ENCODE peak calls at places on chromosomes 3 and 15, in six cellular contexts. L is DMS53; A is upper lobe of right lung; J is NCI-H2029; C is stimulated activated CD4-positive, alpha-beta T cell treated with anti-CD3 and anti-CD28 coated beads, TNF-alpha, amount 100 ng/mL, for 4 hours; P is anterior cingulate cortex. Y is an unnamed sample.

GRCh38 chr3:37640636-37641375 is 220.9 kb upstream of the CTDSPL start:
- DNase-seq in L (no peak), A (no peak), J (no peak), C (no peak), P (no peak), Y (no peak)

GRCh38 chr15:39499701-39500100 is 81.2 kb upstream of the THBS1 start:
- DNase-seq in L (no peak), A (no peak), J (no peak), C (no peak), P (no peak), Y (no peak)

GRCh38 chr3:157534725-157535161 is 31.5 kb upstream of the VEPH1 start:
- DNase-seq in L (peak), A (no peak), J (no peak), C (no peak), P (no peak), Y (no peak)

GRCh38 chr3:11394397-11394796 is 122.2 kb downstream of the ATG7 start:
- DNase-seq in L (no peak), A (no peak), J (no peak), C (no peak), P (no peak), Y (no peak)

GRCh38 chr15:63970723-63971426 is 75.4 kb downstream of the DAPK2 start:
- DNase-seq in L (no peak), A (no peak), J (no peak), C (no peak), P (no peak), Y (no peak)

GRCh38 chr3:65568497-65568896 is 470.2 kb downstream of the MAGI1 start:
- DNase-seq in L (no peak), A (no peak), J (no peak), C (no peak), P (no peak), Y (no peak)

GRCh38 chr15:76338555-76339301 is 2.2 kb downstream of the ISL2 start:
- DNase-seq in L (no peak), A (no peak), J (no peak), C (no peak), P (no peak), Y (no peak)

GRCh38 chr15:99181544-99181943 is 67.8 kb downstream of the TTC23 start:
- DNase-seq in L (no peak), A (no peak), J (no peak), C (no peak), P (no peak), Y (no peak)

GRCh38 chr15:63122002-63122893 is 587 bp downstream of the LACTB start:
- DNase-seq in L (peak), A (peak), J (peak), C (peak), P (peak), Y (peak)

GRCh38 chr3:135034291-135034768 is 239.3 kb downstream of the EPHB1 start:
- DNase-seq in L (peak), A (no peak), J (peak), C (no peak), P (no peak), Y (no peak)

GRCh38 chr3:132083583-132084372 is 49.0 kb upstream of the CPNE4 start:
- DNase-seq in L (peak), A (no peak), J (no peak), C (no peak), P (no peak), Y (no peak)

GRCh38 chr3:79032686-79033318 is 735.0 kb downstream of the ROBO1 start:
- DNase-seq in L (peak), A (no peak), J (no peak), C (no peak), P (no peak), Y (no peak)

GRCh38 chr15:54481819-54482218 is 503.6 kb downstream of the UNC13C start:
- DNase-seq in L (no peak), A (no peak), J (no peak), C (no peak), P (no peak), Y (no peak)

GRCh38 chr15:92652576-92652966 is 3.0 kb downstream of the FAM174B start:
- DNase-seq in L (no peak), A (no peak), J (no peak), C (no peak), P (no peak), Y (no peak)

GRCh38 chr15:45638641-45639040 is 3.8 kb downstream of the SQOR start:
- DNase-seq in L (no peak), A (no peak), J (no peak), C (no peak), P (no peak), Y (no peak)

GRCh38 chr3:11568503-11569155 is 75.1 kb downstream of the VGLL4 start:
- DNase-seq in L (no peak), A (no peak), J (no peak), C (no peak), P (peak), Y (peak)

GRCh38 chr3:45113625-45114050 is 32.5 kb downstream of the CDCP1 start:
- DNase-seq in L (no peak), A (no peak), J (no peak), C (no peak), P (no peak), Y (no peak)

GRCh38 chr3:152359385-152360248 is 90.9 kb downstream of the MBNL1 start:
- DNase-seq in L (no peak), A (no peak), J (no peak), C (no peak), P (no peak), Y (no peak)

GRCh38 chr3:12796171-12797123 is at the start of gene CAND2:
- DNase-seq in L (peak), A (peak), J (peak), C (no peak), P (peak), Y (peak)

GRCh38 chr15:83913034-83913632 is 259.2 kb downstream of the ADAMTSL3 start:
- DNase-seq in L (no peak), A (no peak), J (no peak), C (no peak), P (no peak), Y (no peak)

GRCh38 chr3:160921020-160921635 is 165.1 kb downstream of the PPM1L start:
- DNase-seq in L (peak), A (no peak), J (peak), C (no peak), P (no peak), Y (no peak)

GRCh38 chr3:32109256-32109655 is 2.8 kb downstream of the GPD1L start:
- DNase-seq in L (peak), A (peak), J (peak), C (no peak), P (peak), Y (peak)

GRCh38 chr3:69232447-69232846 is 110.1 kb upstream of the LMOD3 start:
- DNase-seq in L (no peak), A (no peak), J (no peak), C (no peak), P (no peak), Y (no peak)